ENCODE peak calls at places on chromosome 17, in ten cellular contexts. One of them, this sample, is unnamed.

GRCh38 chr17:50280068-50280467 is 5.8 kb downstream of the TMEM92 start:
- DNase-seq in IMR-90: no peak
- DNase-seq in AG09309: no peak
- DNase-seq in endothelial cell: no peak
- DNase-seq in omental fat pad: no peak
- DNase-seq in uterus: no peak
- DNase-seq in heart right ventricle: no peak
- DNase-seq in BE2C: no peak
- DNase-seq in bronchial epithelial cell: no peak
- DNase-seq in neural crest cell: no peak
- DNase-seq in this sample: no peak

GRCh38 chr17:72404872-72405271 is 284.1 kb downstream of the SOX9 start:
- DNase-seq in IMR-90: peak
- DNase-seq in AG09309: no peak
- DNase-seq in endothelial cell: no peak
- DNase-seq in omental fat pad: no peak
- DNase-seq in uterus: no peak
- DNase-seq in heart right ventricle: no peak
- DNase-seq in BE2C: no peak
- DNase-seq in bronchial epithelial cell: no peak
- DNase-seq in neural crest cell: no peak
- DNase-seq in this sample: no peak

GRCh38 chr17:64356304-64356686 is 34.4 kb downstream of the PECAM1 start:
- DNase-seq in IMR-90: no peak
- DNase-seq in AG09309: no peak
- DNase-seq in endothelial cell: no peak
- DNase-seq in omental fat pad: no peak
- DNase-seq in uterus: no peak
- DNase-seq in heart right ventricle: no peak
- DNase-seq in BE2C: no peak
- DNase-seq in bronchial epithelial cell: no peak
- DNase-seq in neural crest cell: no peak
- DNase-seq in this sample: no peak

GRCh38 chr17:47257651-47258339 is 4.2 kb downstream of the ITGB3 start:
- DNase-seq in IMR-90: peak
- DNase-seq in AG09309: no peak
- DNase-seq in endothelial cell: no peak
- DNase-seq in omental fat pad: no peak
- DNase-seq in uterus: peak
- DNase-seq in heart right ventricle: no peak
- DNase-seq in BE2C: no peak
- DNase-seq in bronchial epithelial cell: peak
- DNase-seq in neural crest cell: no peak
- DNase-seq in this sample: no peak

GRCh38 chr17:19327039-19327776 is 35.3 kb downstream of the B9D1 start:
- DNase-seq in IMR-90: peak
- DNase-seq in AG09309: peak
- DNase-seq in endothelial cell: no peak
- DNase-seq in omental fat pad: no peak
- DNase-seq in uterus: no peak
- DNase-seq in heart right ventricle: no peak
- DNase-seq in BE2C: no peak
- DNase-seq in bronchial epithelial cell: peak
- DNase-seq in neural crest cell: no peak
- DNase-seq in this sample: no peak

GRCh38 chr17:12730931-12731521 is 58.3 kb upstream of the ARHGAP44 start:
- DNase-seq in IMR-90: peak
- DNase-seq in AG09309: no peak
- DNase-seq in endothelial cell: no peak
- DNase-seq in omental fat pad: no peak
- DNase-seq in uterus: peak
- DNase-seq in heart right ventricle: peak
- DNase-seq in BE2C: no peak
- DNase-seq in bronchial epithelial cell: peak
- DNase-seq in neural crest cell: no peak
- DNase-seq in this sample: no peak

GRCh38 chr17:50051082-50051576 is 4.8 kb upstream of the ITGA3 start:
- DNase-seq in IMR-90: peak
- DNase-seq in AG09309: no peak
- DNase-seq in endothelial cell: no peak
- DNase-seq in omental fat pad: no peak
- DNase-seq in uterus: no peak
- DNase-seq in heart right ventricle: no peak
- DNase-seq in BE2C: no peak
- DNase-seq in bronchial epithelial cell: peak
- DNase-seq in neural crest cell: no peak
- DNase-seq in this sample: no peak

GRCh38 chr17:49638818-49639217 is 39.1 kb downstream of the SPOP start:
- DNase-seq in IMR-90: no peak
- DNase-seq in AG09309: no peak
- DNase-seq in endothelial cell: no peak
- DNase-seq in omental fat pad: no peak
- DNase-seq in uterus: no peak
- DNase-seq in heart right ventricle: no peak
- DNase-seq in BE2C: no peak
- DNase-seq in bronchial epithelial cell: no peak
- DNase-seq in neural crest cell: no peak
- DNase-seq in this sample: no peak

GRCh38 chr17:21286771-21287702 is 2.5 kb downstream of the MAP2K3 start:
- DNase-seq in IMR-90: no peak
- DNase-seq in AG09309: no peak
- DNase-seq in endothelial cell: no peak
- DNase-seq in omental fat pad: no peak
- DNase-seq in uterus: no peak
- DNase-seq in heart right ventricle: no peak
- DNase-seq in BE2C: no peak
- DNase-seq in bronchial epithelial cell: peak
- DNase-seq in neural crest cell: no peak
- DNase-seq in this sample: peak

GRCh38 chr17:79931517-79932309 is 92.5 kb upstream of the CBX4 start:
- DNase-seq in IMR-90: peak
- DNase-seq in AG09309: no peak
- DNase-seq in endothelial cell: no peak
- DNase-seq in omental fat pad: no peak
- DNase-seq in uterus: no peak
- DNase-seq in heart right ventricle: no peak
- DNase-seq in BE2C: no peak
- DNase-seq in bronchial epithelial cell: peak
- DNase-seq in neural crest cell: no peak
- DNase-seq in this sample: peak

GRCh38 chr17:68441064-68441770 is 16.1 kb downstream of the WIPI1 start:
- DNase-seq in IMR-90: peak
- DNase-seq in AG09309: no peak
- DNase-seq in endothelial cell: peak
- DNase-seq in omental fat pad: no peak
- DNase-seq in uterus: no peak
- DNase-seq in heart right ventricle: no peak
- DNase-seq in BE2C: peak
- DNase-seq in bronchial epithelial cell: peak
- DNase-seq in neural crest cell: no peak
- DNase-seq in this sample: no peak

GRCh38 chr17:67506966-67507365 is 129.9 kb downstream of the PITPNC1 start:
- DNase-seq in IMR-90: peak
- DNase-seq in AG09309: no peak
- DNase-seq in endothelial cell: no peak
- DNase-seq in omental fat pad: no peak
- DNase-seq in uterus: no peak
- DNase-seq in heart right ventricle: no peak
- DNase-seq in BE2C: no peak
- DNase-seq in bronchial epithelial cell: peak
- DNase-seq in neural crest cell: no peak
- DNase-seq in this sample: no peak

GRCh38 chr17:40550608-40551007 is 14.7 kb downstream of the CCR7 start:
- DNase-seq in IMR-90: peak
- DNase-seq in AG09309: no peak
- DNase-seq in endothelial cell: no peak
- DNase-seq in omental fat pad: no peak
- DNase-seq in uterus: peak
- DNase-seq in heart right ventricle: peak
- DNase-seq in BE2C: peak
- DNase-seq in bronchial epithelial cell: no peak
- DNase-seq in neural crest cell: no peak
- DNase-seq in this sample: no peak

GRCh38 chr17:13462161-13462560 is 139.6 kb downstream of the HS3ST3A1 start:
- DNase-seq in IMR-90: peak
- DNase-seq in AG09309: peak
- DNase-seq in endothelial cell: no peak
- DNase-seq in omental fat pad: no peak
- DNase-seq in uterus: no peak
- DNase-seq in heart right ventricle: no peak
- DNase-seq in BE2C: no peak
- DNase-seq in bronchial epithelial cell: no peak
- DNase-seq in neural crest cell: no peak
- DNase-seq in this sample: no peak

GRCh38 chr17:42456223-42457106 is 2.2 kb upstream of the ATP6V0A1 start:
- DNase-seq in IMR-90: peak
- DNase-seq in AG09309: peak
- DNase-seq in endothelial cell: peak
- DNase-seq in omental fat pad: no peak
- DNase-seq in uterus: no peak
- DNase-seq in heart right ventricle: no peak
- DNase-seq in BE2C: no peak
- DNase-seq in bronchial epithelial cell: peak
- DNase-seq in neural crest cell: no peak
- DNase-seq in this sample: peak

GRCh38 chr17:81347437-81347836 is 47.8 kb upstream of the BAHCC1 start:
- DNase-seq in IMR-90: no peak
- DNase-seq in AG09309: no peak
- DNase-seq in endothelial cell: no peak
- DNase-seq in omental fat pad: no peak
- DNase-seq in uterus: no peak
- DNase-seq in heart right ventricle: no peak
- DNase-seq in BE2C: no peak
- DNase-seq in bronchial epithelial cell: no peak
- DNase-seq in neural crest cell: no peak
- DNase-seq in this sample: no peak
- TF ChIP-seq CTCF in IMR-90: no peak
- TF ChIP-seq CTCF in AG09309: no peak
- TF ChIP-seq CTCF in endothelial cell: no peak
- TF ChIP-seq CTCF in omental fat pad: no peak
- TF ChIP-seq CTCF in uterus: no peak
- TF ChIP-seq CTCF in heart right ventricle: no peak
- TF ChIP-seq CTCF in BE2C: no peak
- TF ChIP-seq CTCF in bronchial epithelial cell: no peak
- TF ChIP-seq CTCF in neural crest cell: no peak
- TF ChIP-seq CTCF in this sample: no peak

GRCh38 chr17:7438050-7438614 is 1.2 kb upstream of the FGF11 start:
- DNase-seq in IMR-90: no peak
- DNase-seq in AG09309: no peak
- DNase-seq in endothelial cell: peak
- DNase-seq in omental fat pad: no peak
- DNase-seq in uterus: peak
- DNase-seq in heart right ventricle: peak
- DNase-seq in BE2C: peak
- DNase-seq in bronchial epithelial cell: peak
- DNase-seq in neural crest cell: no peak
- DNase-seq in this sample: no peak

GRCh38 chr17:7437369-7437863 is 1.9 kb upstream of the FGF11 start:
- DNase-seq in IMR-90: no peak
- DNase-seq in AG09309: no peak
- DNase-seq in endothelial cell: no peak
- DNase-seq in omental fat pad: no peak
- DNase-seq in uterus: no peak
- DNase-seq in heart right ventricle: no peak
- DNase-seq in BE2C: no peak
- DNase-seq in bronchial epithelial cell: no peak
- DNase-seq in neural crest cell: no peak
- DNase-seq in this sample: no peak

GRCh38 chr17:7436556-7437368 is 1.5 kb downstream of the TMEM102 start:
- DNase-seq in IMR-90: peak
- DNase-seq in AG09309: peak
- DNase-seq in endothelial cell: peak
- DNase-seq in omental fat pad: no peak
- DNase-seq in uterus: peak
- DNase-seq in heart right ventricle: peak
- DNase-seq in BE2C: peak
- DNase-seq in bronchial epithelial cell: peak
- DNase-seq in neural crest cell: peak
- DNase-seq in this sample: peak

GRCh38 chr17:7438656-7439460 is 454 bp upstream of the FGF11 start:
- DNase-seq in IMR-90: no peak
- DNase-seq in AG09309: no peak
- DNase-seq in endothelial cell: no peak
- DNase-seq in omental fat pad: no peak
- DNase-seq in uterus: no peak
- DNase-seq in heart right ventricle: no peak
- DNase-seq in BE2C: no peak
- DNase-seq in bronchial epithelial cell: no peak
- DNase-seq in neural crest cell: no peak
- DNase-seq in this sample: no peak

GRCh38 chr17:7435676-7436555 is 681 bp downstream of the TMEM102 start:
- DNase-seq in IMR-90: no peak
- DNase-seq in AG09309: no peak
- DNase-seq in endothelial cell: peak
- DNase-seq in omental fat pad: no peak
- DNase-seq in uterus: no peak
- DNase-seq in heart right ventricle: peak
- DNase-seq in BE2C: no peak
- DNase-seq in bronchial epithelial cell: peak
- DNase-seq in neural crest cell: no peak
- DNase-seq in this sample: no peak
- TF ChIP-seq CTCF in IMR-90: peak
- TF ChIP-seq CTCF in AG09309: no peak
- TF ChIP-seq CTCF in endothelial cell: peak
- TF ChIP-seq CTCF in omental fat pad: no peak
- TF ChIP-seq CTCF in uterus: no peak
- TF ChIP-seq CTCF in heart right ventricle: no peak
- TF ChIP-seq CTCF in BE2C: no peak
- TF ChIP-seq CTCF in bronchial epithelial cell: peak
- TF ChIP-seq CTCF in neural crest cell: no peak
- TF ChIP-seq CTCF in this sample: peak

DNA sequence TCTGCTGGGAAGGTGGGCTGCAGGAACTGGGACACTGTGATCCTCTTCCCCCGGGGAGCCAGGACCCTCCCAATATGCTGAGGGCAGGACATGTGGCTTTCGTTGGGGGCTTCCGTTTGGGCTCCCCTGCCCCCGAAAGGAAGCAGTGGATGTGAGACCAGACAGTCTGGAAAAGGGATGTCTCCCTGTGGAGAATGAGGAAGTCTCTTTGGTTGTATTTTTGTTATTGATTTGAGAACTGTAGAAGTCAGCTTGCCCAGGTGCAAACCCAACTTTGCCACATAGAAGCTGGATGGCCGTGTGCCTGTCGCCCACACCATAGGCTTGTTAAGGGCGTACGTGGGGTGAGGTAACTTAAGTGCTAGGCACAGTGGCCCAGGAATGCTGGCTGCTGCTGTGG is 18.8 kb downstream of the LLGL2 start:
- DNase-seq in IMR-90: no peak
- DNase-seq in AG09309: no peak
- DNase-seq in endothelial cell: no peak
- DNase-seq in omental fat pad: no peak
- DNase-seq in uterus: no peak
- DNase-seq in heart right ventricle: no peak
- DNase-seq in BE2C: no peak
- DNase-seq in bronchial epithelial cell: no peak
- DNase-seq in neural crest cell: no peak
- DNase-seq in this sample: no peak
- TF ChIP-seq CTCF in IMR-90: no peak
- TF ChIP-seq CTCF in AG09309: no peak
- TF ChIP-seq CTCF in endothelial cell: no peak
- TF ChIP-seq CTCF in omental fat pad: no peak
- TF ChIP-seq CTCF in uterus: no peak
- TF ChIP-seq CTCF in heart right ventricle: no peak
- TF ChIP-seq CTCF in BE2C: no peak
- TF ChIP-seq CTCF in bronchial epithelial cell: no peak
- TF ChIP-seq CTCF in neural crest cell: no peak
- TF ChIP-seq CTCF in this sample: no peak

GRCh38 chr17:8402921-8403536 is 5.4 kb upstream of the RNF222 start:
- DNase-seq in IMR-90: no peak
- DNase-seq in AG09309: no peak
- DNase-seq in endothelial cell: no peak
- DNase-seq in omental fat pad: no peak
- DNase-seq in uterus: no peak
- DNase-seq in heart right ventricle: no peak
- DNase-seq in BE2C: no peak
- DNase-seq in bronchial epithelial cell: no peak
- DNase-seq in neural crest cell: no peak
- DNase-seq in this sample: no peak
- TF ChIP-seq CTCF in IMR-90: no peak
- TF ChIP-seq CTCF in AG09309: no peak
- TF ChIP-seq CTCF in endothelial cell: no peak
- TF ChIP-seq CTCF in omental fat pad: no peak
- TF ChIP-seq CTCF in uterus: no peak
- TF ChIP-seq CTCF in heart right ventricle: no peak
- TF ChIP-seq CTCF in BE2C: no peak
- TF ChIP-seq CTCF in bronchial epithelial cell: no peak
- TF ChIP-seq CTCF in neural crest cell: peak
- TF ChIP-seq CTCF in this sample: no peak